ENCODE peak calls at places on chromosome 18, in five cellular contexts. M, E, O, L and G are unnamed samples.

GRCh38 chr18:77876319-77876865 is 626.7 kb downstream of the GALR1 start:
- DNase-seq in M (no peak), E (no peak), O (no peak), L (no peak), G (no peak)

GRCh38 chr18:6255121-6255742 is 159.5 kb downstream of the L3MBTL4 start:
- DNase-seq in L (no peak), M (no peak), O (no peak), E (no peak), G (no peak)

GRCh38 chr18:9965711-9966624 is 52.2 kb downstream of the VAPA start:
- DNase-seq in M (no peak), E (no peak), O (peak), L (no peak), G (no peak)

GRCh38 chr18:35345460-35345921 is 1.3 kb upstream of the ZNF24 start:
- DNase-seq in O (peak), L (peak), M (peak), E (no peak), G (no peak)

GRCh38 chr18:6816154-6816553 is 86.6 kb downstream of the ARHGAP28 start:
- DNase-seq in L (no peak), E (no peak), O (no peak), M (no peak), G (no peak)

GRCh38 chr18:58579561-58580047 is 49.3 kb downstream of the ALPK2 start:
- DNase-seq in E (no peak), M (no peak), L (no peak), O (peak), G (peak)

GRCh38 chr18:70273021-70273420 is 15.8 kb upstream of the SOCS6 start:
- DNase-seq in L (no peak), O (no peak), M (no peak), E (no peak), G (no peak)

GRCh38 chr18:59881728-59882685 is 17.8 kb upstream of the PMAIP1 start:
- DNase-seq in E (no peak), O (peak), L (no peak), M (peak), G (peak)

DNA sequence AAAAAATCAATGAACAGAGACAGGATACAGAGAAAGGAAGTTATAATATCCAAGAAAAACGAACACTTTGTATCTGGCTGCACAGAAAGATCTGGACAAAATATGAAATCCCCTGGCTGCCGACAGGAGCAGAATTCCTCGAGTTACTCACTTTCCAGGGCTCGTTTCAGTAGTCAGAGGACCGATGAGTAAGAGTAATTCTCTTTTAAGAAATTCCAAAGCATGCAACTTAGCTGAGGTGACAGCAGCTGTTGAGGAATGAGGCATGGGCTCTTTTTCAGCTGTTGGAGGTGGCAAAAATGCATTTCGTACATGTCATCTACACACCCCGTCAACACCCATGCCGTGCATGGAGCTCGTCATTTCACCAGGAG is 210.7 kb upstream of the SMIM21 start:
- DNase-seq in O (peak), L (no peak), E (no peak), M (no peak), G (no peak)
- TF ChIP-seq CTCF in O (peak), L (no peak), E (no peak), M (no peak), G (no peak)

DNA sequence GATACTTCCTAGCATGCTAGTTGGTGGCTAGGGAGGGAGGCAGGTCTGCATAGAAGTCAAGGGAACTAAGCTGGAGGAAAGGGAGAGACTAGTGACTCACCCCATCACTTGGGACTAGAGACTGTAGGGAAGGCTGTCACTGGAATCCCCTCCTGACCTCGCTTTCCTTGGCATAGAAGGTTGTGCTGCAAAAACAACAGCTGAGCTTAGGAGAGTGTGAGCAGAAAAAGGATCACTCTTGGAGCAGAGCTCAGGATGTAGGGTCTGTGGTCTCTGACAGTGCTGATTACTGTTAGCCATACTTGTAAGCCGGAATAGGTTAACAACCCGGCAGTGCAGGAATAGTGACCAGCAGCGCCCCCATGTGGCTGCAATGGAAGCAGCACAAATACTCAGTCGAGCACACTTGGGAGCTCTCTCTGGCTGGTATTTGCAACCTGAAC is 66.9 kb upstream of the SMAD2 start:
- DNase-seq in O (peak), L (no peak), E (no peak), M (no peak), G (no peak)
- TF ChIP-seq CTCF in O (peak), L (no peak), E (peak), M (peak), G (no peak)

DNA sequence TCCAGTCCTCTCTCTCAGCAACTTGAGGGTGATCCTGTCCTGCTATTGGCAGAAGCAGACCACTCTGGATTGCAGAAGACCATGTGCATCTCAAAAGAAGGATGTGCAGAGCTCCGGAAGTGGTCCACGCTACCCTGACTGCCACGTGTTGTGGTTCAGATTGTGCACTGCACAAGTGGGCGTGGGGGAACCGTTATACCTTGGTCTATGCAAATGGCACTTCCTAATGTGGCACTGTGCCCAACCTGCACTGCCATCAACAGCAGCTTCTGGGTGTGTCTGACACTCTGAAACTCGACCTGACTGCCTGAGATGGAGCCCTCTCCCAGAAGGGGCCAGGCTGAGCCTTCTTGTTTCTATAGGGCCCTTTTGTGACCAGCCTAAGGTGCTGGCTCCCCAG is 219.1 kb downstream of the ZNF516 start:
- DNase-seq in E (no peak), M (no peak), O (no peak), L (no peak), G (no peak)
- TF ChIP-seq CTCF in E (no peak), M (no peak), O (no peak), L (no peak), G (no peak)

DNA sequence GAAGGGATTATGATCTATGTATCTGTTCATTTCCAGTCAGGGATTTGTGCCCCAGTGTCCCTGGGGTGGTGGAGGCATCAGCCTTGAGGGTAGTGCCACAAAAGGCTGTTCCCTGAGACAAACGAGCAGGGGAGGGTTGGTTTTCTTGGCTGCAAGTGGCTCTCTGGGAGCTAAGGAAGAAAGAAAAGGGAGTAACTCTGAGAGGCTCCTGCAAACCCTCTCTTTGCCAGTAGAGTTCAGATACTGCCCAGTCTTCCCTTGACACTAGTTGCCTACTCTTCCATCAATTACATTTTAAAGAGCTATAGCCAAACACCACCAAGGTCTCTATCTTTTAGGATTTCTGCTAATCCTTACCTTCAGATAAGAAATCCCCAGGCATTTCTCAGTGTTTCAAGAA is 18.5 kb upstream of the KCTD1 start:
- DNase-seq in E (no peak), M (no peak), O (no peak), L (no peak), G (no peak)
- TF ChIP-seq CTCF in E (no peak), M (no peak), O (no peak), L (no peak), G (no peak)

GRCh38 chr18:55499526-55499925 is 88.5 kb downstream of the TCF4 start:
- DNase-seq in L (no peak), M (no peak), O (no peak), E (no peak), G (no peak)

GRCh38 chr18:55500316-55501086 is 87.5 kb downstream of the TCF4 start:
- DNase-seq in L (no peak), M (no peak), E (no peak), O (peak), G (no peak)

GRCh38 chr18:55502346-55502710 is 85.7 kb downstream of the TCF4 start:
- DNase-seq in O (peak), L (no peak), E (no peak), M (no peak), G (no peak)

GRCh38 chr18:55503167-55503820 is 84.7 kb downstream of the TCF4 start:
- DNase-seq in O (no peak), E (no peak), M (no peak), L (no peak), G (no peak)

GRCh38 chr18:55501594-55502345 is 86.2 kb downstream of the TCF4 start:
- DNase-seq in E (no peak), L (no peak), M (no peak), O (peak), G (no peak)
- TF ChIP-seq CTCF in E (no peak), L (no peak), M (no peak), O (no peak), G (no peak)

DNA sequence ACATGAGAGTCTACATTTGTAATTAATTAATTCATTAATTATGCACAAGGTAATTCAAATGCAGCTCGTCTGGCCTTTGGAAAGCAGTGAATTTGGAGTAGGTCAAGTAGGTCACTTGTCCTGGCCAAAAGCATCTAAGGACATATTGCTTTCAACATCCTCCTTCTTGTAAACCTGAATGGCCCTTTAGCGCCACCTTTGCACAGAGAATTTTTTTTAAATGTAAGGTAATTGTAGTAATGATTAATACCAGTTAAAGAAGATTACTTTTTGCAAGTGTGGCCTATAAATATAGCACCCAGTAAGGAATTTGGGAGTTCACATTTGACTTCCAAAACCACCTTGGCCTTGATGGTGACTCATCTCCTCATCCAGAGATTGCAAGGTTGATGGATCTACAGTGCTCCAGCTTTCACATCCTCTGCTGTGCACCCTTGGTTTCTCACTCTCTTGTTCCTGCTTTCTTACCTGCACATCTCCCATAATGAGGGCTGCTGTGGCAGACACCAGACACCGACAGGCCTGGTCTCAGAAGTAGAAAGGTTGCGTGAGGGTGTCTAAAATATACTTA is 481.7 kb downstream of the TGIF1 start:
- DNase-seq in E (no peak), M (no peak), L (no peak), O (no peak), G (no peak)
- TF ChIP-seq CTCF in E (no peak), M (no peak), L (no peak), O (no peak), G (no peak)

DNA sequence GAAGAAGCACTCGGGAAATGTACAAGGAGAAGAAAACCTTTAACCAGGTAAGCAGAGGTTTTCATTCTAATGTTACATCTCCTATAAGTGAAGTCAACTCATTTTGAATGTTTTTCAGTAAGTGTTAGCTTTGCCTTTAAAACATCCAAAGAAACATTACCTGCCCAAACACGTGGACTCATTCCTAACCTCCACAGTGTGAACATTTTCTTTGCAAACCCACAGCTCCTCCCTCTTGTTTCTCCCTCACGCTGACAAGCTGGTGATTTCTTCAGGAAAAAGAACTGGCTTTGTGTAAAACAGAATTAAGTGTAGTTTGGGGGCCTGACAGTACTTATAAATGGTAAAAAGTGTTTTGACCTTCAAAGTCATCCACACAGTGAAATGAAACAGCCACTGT is 72.5 kb downstream of the MTCL1 start:
- DNase-seq in M (no peak), E (no peak), L (no peak), O (no peak), G (no peak)
- TF ChIP-seq CTCF in M (no peak), E (no peak), L (no peak), O (no peak), G (no peak)

DNA sequence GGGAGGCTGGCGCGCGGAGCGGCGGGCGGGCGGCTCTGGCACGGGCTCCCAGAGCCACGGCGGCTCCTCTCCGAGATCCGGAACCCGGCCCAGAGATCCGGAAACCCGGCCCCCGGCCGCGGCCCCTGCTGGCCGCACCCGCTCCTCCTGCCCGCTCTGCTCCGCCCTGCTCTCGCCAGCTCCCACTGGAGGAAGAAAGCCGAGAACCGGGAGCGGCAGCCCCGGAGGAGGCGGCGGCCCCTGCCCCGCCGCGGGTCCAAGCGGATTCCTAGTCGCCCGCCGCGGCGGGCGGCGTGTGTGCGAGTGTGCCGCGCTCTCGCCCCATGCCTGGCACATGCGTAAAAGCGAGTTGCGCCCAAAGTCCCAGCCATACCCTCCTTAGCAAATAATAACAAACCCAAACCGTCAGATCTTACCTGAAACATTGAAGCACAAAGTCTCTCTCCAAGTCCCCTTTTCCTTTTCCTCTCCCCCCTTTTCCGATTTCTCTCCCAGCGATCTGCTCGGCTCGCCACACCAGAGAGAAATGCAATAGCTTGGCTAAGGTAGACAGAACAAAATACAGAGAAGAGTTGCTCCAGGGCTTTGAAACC is 108.7 kb upstream of the KCTD1 start:
- DNase-seq in L (peak), O (peak), M (peak), E (peak), G (peak)
- TF ChIP-seq CTCF in L (no peak), O (peak), M (peak), E (peak), G (no peak)

GRCh38 chr18:49778826-49779465 is 34.4 kb downstream of the ACAA2 start:
- DNase-seq in L (peak), M (no peak), O (peak), E (no peak), G (no peak)

GRCh38 chr18:49786019-49786720 is 27.2 kb downstream of the ACAA2 start:
- DNase-seq in O (no peak), M (no peak), E (no peak), L (no peak), G (no peak)

GRCh38 chr18:49788327-49788908 is 24.9 kb downstream of the ACAA2 start:
- DNase-seq in L (no peak), E (no peak), M (no peak), O (peak), G (no peak)

GRCh38 chr18:49784427-49785185 is 28.7 kb downstream of the ACAA2 start:
- DNase-seq in M (no peak), E (no peak), O (peak), L (no peak), G (no peak)
- TF ChIP-seq CTCF in M (peak), E (peak), O (peak), L (no peak), G (no peak)